ENCODE peak calls at places on chromosomes 6 and 20, in six cellular contexts. R is NCI-H1092, M is sciatic nerve, W is bronchial epithelial cell, E is uterus, X is NCI-H460. C is an unnamed sample.

GRCh38 chr20:13995841-13996240 is 525 bp downstream of the MACROD2 start:
- DNase-seq in R (peak; percentile 49), M (peak; percentile 58), W (no peak), E (peak; percentile 17), X (no peak), C (no peak)

GRCh38 chr20:41308726-41309413 is 8.7 kb downstream of the ZHX3 start:
- DNase-seq in R (no peak), M (no peak), W (peak; percentile 32), E (no peak), X (no peak), C (no peak)

GRCh38 chr20:33796263-33796906 is 14.8 kb upstream of the CHMP4B start:
- DNase-seq in R (no peak), M (no peak), W (peak; percentile 58), E (no peak), X (no peak), C (no peak)

GRCh38 chr6:10478187-10479040 is 42.7 kb upstream of the GCNT2 start:
- DNase-seq in R (peak; percentile 3), M (no peak), W (peak; percentile 54), E (no peak), X (peak; percentile 42), C (no peak)

GRCh38 chr6:14258695-14259655 is 141.4 kb downstream of the CD83 start:
- DNase-seq in R (no peak), M (no peak), W (no peak), E (no peak), X (no peak), C (no peak)

GRCh38 chr20:51156041-51156795 is 133.3 kb upstream of the KCNG1 start:
- DNase-seq in R (no peak), M (no peak), W (no peak), E (peak; percentile 68), X (no peak), C (no peak)

GRCh38 chr6:17130786-17131185 is 28.9 kb downstream of the STMND1 start:
- DNase-seq in R (no peak), M (no peak), W (no peak), E (no peak), X (no peak), C (no peak)

GRCh38 chr6:143007626-143008025 is 53.1 kb upstream of the AIG1 start:
- DNase-seq in R (no peak), M (no peak), W (no peak), E (no peak), X (no peak), C (no peak)

GRCh38 chr20:25084616-25085187 is 2.8 kb upstream of the VSX1 start:
- DNase-seq in R (no peak), M (no peak), W (no peak), E (no peak), X (no peak), C (peak; percentile 69)

GRCh38 chr6:11033825-11034224 is 10.3 kb downstream of the ELOVL2 start:
- DNase-seq in R (no peak), M (no peak), W (peak; percentile 79), E (no peak), X (no peak), C (no peak)

GRCh38 chr6:105320766-105321165 is 82.1 kb downstream of the PREP start:
- DNase-seq in R (peak; percentile 65), M (no peak), W (no peak), E (no peak), X (no peak), C (no peak)

GRCh38 chr6:100342830-100343229 is 121.9 kb downstream of the SIM1 start:
- DNase-seq in R (no peak), M (no peak), W (peak; percentile 12), E (no peak), X (no peak), C (no peak)

GRCh38 chr20:34709836-34710567 is 5.9 kb downstream of the TP53INP2 start:
- DNase-seq in R (peak; percentile 49), M (peak; percentile 70), W (peak; percentile 24), E (no peak), X (peak; percentile 73), C (peak; percentile 91)

GRCh38 chr20:36404435-36404978 is 98.4 kb downstream of the DLGAP4 start:
- DNase-seq in R (no peak), M (no peak), W (no peak), E (no peak), X (no peak), C (no peak)

GRCh38 chr6:54053893-54054391 is 57.3 kb upstream of the MLIP start:
- DNase-seq in R (no peak), M (no peak), W (peak; percentile 99), E (no peak), X (peak; percentile 90), C (no peak)

GRCh38 chr6:32972353-32973143 is 4.2 kb downstream of the BRD2 start:
- DNase-seq in R (no peak), M (peak; percentile 77), W (no peak), E (no peak), X (no peak), C (peak; percentile 94)

GRCh38 chr6:7052441-7052936 is 55.3 kb upstream of the RREB1 start:
- DNase-seq in R (no peak), M (peak; percentile 61), W (peak; percentile 38), E (peak; percentile 60), X (no peak), C (peak; percentile 83)

GRCh38 chr6:11604836-11605506 is 67.4 kb downstream of the TMEM170B start:
- DNase-seq in R (no peak), M (no peak), W (no peak), E (no peak), X (no peak), C (no peak)

GRCh38 chr6:25121186-25121585 is 158.0 kb upstream of the CARMIL1 start:
- DNase-seq in R (no peak), M (no peak), W (no peak), E (no peak), X (no peak), C (no peak)

GRCh38 chr6:94367316-94367715 is 948.0 kb upstream of the EPHA7 start:
- DNase-seq in R (no peak), M (no peak), W (no peak), E (no peak), X (no peak), C (no peak)

GRCh38 chr6:44086931-44087574 is 40.2 kb downstream of the MRPL14 start:
- DNase-seq in R (no peak), M (no peak), W (no peak), E (no peak), X (no peak), C (peak; percentile 61)

GRCh38 chr20:421685-422250 is 13.7 kb downstream of the RBCK1 start:
- DNase-seq in R (no peak), M (no peak), W (no peak), E (no peak), X (no peak), C (peak; percentile 43)

GRCh38 chr6:8065519-8065911 is 1.3 kb upstream of the BLOC1S5 start:
- DNase-seq in R (no peak), M (no peak), W (peak; percentile 54), E (no peak), X (no peak), C (no peak)

GRCh38 chr6:112054520-112055160 is 736 bp downstream of the CCN6 start:
- DNase-seq in R (no peak), M (no peak), W (no peak), E (no peak), X (no peak), C (no peak)

GRCh38 chr20:64162239-64162621 is 2.0 kb upstream of the MYT1 start:
- DNase-seq in R (no peak), M (no peak), W (no peak), E (no peak), X (no peak), C (no peak)

GRCh38 chr20:11216451-11217314 is 542.9 kb upstream of the JAG1 start:
- DNase-seq in R (no peak), M (no peak), W (no peak), E (no peak), X (no peak), C (no peak)

GRCh38 chr20:47809561-47809960 is 24.3 kb upstream of the SULF2 start:
- DNase-seq in R (no peak), M (peak; percentile 49), W (peak; percentile 91), E (no peak), X (no peak), C (peak; percentile 38)

GRCh38 chr20:37209661-37210314 is 30.4 kb upstream of the MROH8 start:
- DNase-seq in R (no peak), M (no peak), W (peak; percentile 72), E (no peak), X (no peak), C (no peak)

GRCh38 chr6:37840143-37840939 is 20.8 kb downstream of the ZFAND3 start:
- DNase-seq in R (no peak), M (no peak), W (no peak), E (no peak), X (no peak), C (no peak)

GRCh38 chr6:63458480-63459115 is 113.7 kb upstream of the LOC128125822 start:
- DNase-seq in R (no peak), M (no peak), W (peak; percentile 13), E (no peak), X (no peak), C (no peak)